ENCODE peak calls at places on chromosome 21, in five cellular contexts. P is lower lobe of right lung, Z is upper lobe of left lung, W is cardiac muscle cell, F is PC-3. D is an unnamed sample. For H3K27me3, the result is how much of the 10 kb centered on the place peaks cover.

GRCh38 chr21:16358784-16359183 is 629.0 kb downstream of the USP25 start:
- DNase-seq in P (no peak), Z (no peak), W (no peak), F (no peak), D (no peak)

GRCh38 chr21:39537571-39537970 is 75.2 kb upstream of the B3GALT5 start:
- DNase-seq in P (no peak), Z (no peak), W (no peak), F (no peak), D (no peak)

GRCh38 chr21:37712204-37712934 is 203.9 kb downstream of the KCNJ6 start:
- DNase-seq in P (peak), Z (peak), W (peak), F (peak), D (peak)

GRCh38 chr21:36917487-36918158 is 48.8 kb downstream of the HLCS start:
- DNase-seq in P (no peak), Z (no peak), W (peak), F (peak), D (peak)

GRCh38 chr21:39314155-39315027 is 959 bp upstream of the BRWD1 start:
- DNase-seq in P (peak), Z (peak), W (peak), F (peak), D (peak)

GRCh38 chr21:34116569-34116968 is 43.2 kb downstream of the MRPS6 start:
- DNase-seq in P (no peak), Z (no peak), W (no peak), F (no peak), D (no peak)

GRCh38 chr21:38938343-38938742 is 132.6 kb downstream of the ETS2 start:
- DNase-seq in P (no peak), Z (no peak), W (peak), F (no peak), D (no peak)

GRCh38 chr21:21730524-21730923 is 732.3 kb downstream of the NCAM2 start:
- DNase-seq in P (no peak), Z (no peak), W (peak), F (no peak), D (no peak)

GRCh38 chr21:26961704-26962103 is 5.2 kb downstream of the ADAMTS5 start:
- DNase-seq in P (no peak), Z (no peak), W (no peak), F (peak), D (no peak)

GRCh38 chr21:34345091-34345871 is 18.5 kb upstream of the KCNE2 start:
- DNase-seq in P (no peak), Z (no peak), W (peak), F (no peak), D (no peak)

GRCh38 chr21:34340062-34340461 is 23.7 kb upstream of the KCNE2 start:
- DNase-seq in P (no peak), Z (no peak), W (no peak), F (no peak), D (no peak)

GRCh38 chr21:15066231-15066577 is 1.4 kb upstream of the NRIP1 start:
- DNase-seq in P (no peak), Z (no peak), W (no peak), F (peak), D (no peak)

GRCh38 chr21:38355992-38356781 is 99.4 kb downstream of the KCNJ15 start:
- DNase-seq in P (peak), Z (peak), W (peak), F (peak), D (peak)

GRCh38 chr21:28100366-28100765 is 892.3 kb downstream of the LTN1 start:
- DNase-seq in P (no peak), Z (no peak), W (no peak), F (no peak), D (no peak)

GRCh38 chr21:34567574-34567973 is 47.3 kb downstream of the RCAN1 start:
- DNase-seq in P (no peak), Z (peak), W (no peak), F (no peak), D (no peak)

GRCh38 chr21:29386803-29387202 is 88.1 kb downstream of the BACH1 start:
- DNase-seq in P (no peak), Z (no peak), W (no peak), F (peak), D (no peak)

GRCh38 chr21:14768042-14768441 is 221.9 kb upstream of the SAMSN1 start:
- DNase-seq in P (no peak), Z (no peak), W (no peak), F (peak), D (no peak)

GRCh38 chr21:37082375-37082774 is 9.3 kb downstream of the TTC3 start:
- DNase-seq in P (no peak), Z (no peak), W (no peak), F (no peak), D (no peak)

GRCh38 chr21:19999369-20000272 is 998.6 kb upstream of the NCAM2 start:
- DNase-seq in P (no peak), Z (no peak), W (no peak), F (no peak), D (no peak)

GRCh38 chr21:38925923-38926322 is 120.2 kb downstream of the ETS2 start:
- DNase-seq in P (no peak), Z (peak), W (peak), F (peak), D (no peak)

GRCh38 chr21:40846566-40847411 is at the start of gene DSCAM:
- DNase-seq in P (no peak), Z (no peak), W (no peak), F (no peak), D (no peak)

GRCh38 chr21:19244502-19245187 is 841.1 kb upstream of the TMPRSS15 start:
- DNase-seq in P (no peak), Z (no peak), W (no peak), F (no peak), D (peak)

GRCh38 chr21:46078322-46078981 is 19.5 kb upstream of the COL6A2 start:
- DNase-seq in P (peak), Z (peak), W (no peak), F (no peak), D (no peak)

GRCh38 chr21:36783612-36784383 is 84.9 kb downstream of the SIM2 start:
- DNase-seq in P (no peak), Z (peak), W (peak), F (peak), D (no peak)

GRCh38 chr21:29193907-29194306 is 63.5 kb downstream of the MAP3K7CL start:
- DNase-seq in P (no peak), Z (no peak), W (no peak), F (peak), D (no peak)

GRCh38 chr21:16530656-16531055 is 800.9 kb downstream of the USP25 start:
- DNase-seq in P (no peak), Z (no peak), W (peak), F (no peak), D (no peak)

GRCh38 chr21:31660134-31660565 is 657 bp downstream of the SOD1 start:
- DNase-seq in P (no peak), Z (no peak), W (peak), F (peak), D (peak)
- H3K27ac ChIP-seq in P (peak), Z (peak), W (peak), F (no peak), D (peak)

GRCh38 chr21:44918107-44918470 is 2.6 kb downstream of the ITGB2 start:
- DNase-seq in P (peak), Z (no peak), W (no peak), F (no peak), D (no peak)
- H3K27me3 ChIP-seq in P (under half), Z (under half), W (under half), F (under half), D (under half)

DNA sequence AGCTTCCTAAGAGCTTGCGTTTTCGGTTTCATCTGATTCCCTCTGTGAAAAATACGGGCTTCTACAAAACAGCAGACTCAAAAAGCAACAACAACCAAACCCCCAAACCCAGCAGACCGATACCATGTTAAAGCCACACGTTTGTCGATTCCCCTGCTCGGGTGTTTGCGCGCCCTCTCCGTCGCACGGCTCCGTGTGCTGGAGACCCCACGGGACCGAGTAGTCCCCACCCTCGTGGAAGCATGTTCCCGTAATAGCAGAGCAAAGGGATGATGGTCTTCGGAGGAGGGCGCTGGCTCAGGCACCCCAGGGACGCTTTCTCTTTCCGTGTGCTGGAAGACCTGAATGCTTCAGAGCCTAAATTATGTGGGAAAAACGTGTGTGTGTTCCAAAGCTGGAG is 42.7 kb downstream of the AGPAT3 start:
- DNase-seq in P (no peak), Z (no peak), W (no peak), F (no peak), D (no peak)
- H3K4me3 ChIP-seq in P (no peak), Z (no peak), W (no peak), F (no peak), D (no peak)

GRCh38 chr21:23014021-23014420 is 2015.8 kb downstream of the NCAM2 start:
- DNase-seq in P (no peak), Z (no peak), W (no peak), F (no peak), D (no peak)
- H3K27ac ChIP-seq in P (no peak), Z (no peak), W (no peak), F (no peak), D (no peak)

GRCh38 chr21:44648557-44649311 is 2.5 kb downstream of the KRTAP10-11 start:
- DNase-seq in P (no peak), Z (no peak), W (no peak), F (no peak), D (no peak)

GRCh38 chr21:44650973-44651675 is 3.3 kb downstream of the KRTAP12-4 start:
- DNase-seq in P (no peak), Z (no peak), W (no peak), F (no peak), D (no peak)

GRCh38 chr21:44650265-44650972 is 4.0 kb downstream of the KRTAP12-4 start:
- DNase-seq in P (no peak), Z (no peak), W (no peak), F (no peak), D (no peak)

GRCh38 chr21:44647222-44647552 is 973 bp downstream of the KRTAP10-11 start:
- DNase-seq in P (no peak), Z (no peak), W (no peak), F (no peak), D (no peak)

DNA sequence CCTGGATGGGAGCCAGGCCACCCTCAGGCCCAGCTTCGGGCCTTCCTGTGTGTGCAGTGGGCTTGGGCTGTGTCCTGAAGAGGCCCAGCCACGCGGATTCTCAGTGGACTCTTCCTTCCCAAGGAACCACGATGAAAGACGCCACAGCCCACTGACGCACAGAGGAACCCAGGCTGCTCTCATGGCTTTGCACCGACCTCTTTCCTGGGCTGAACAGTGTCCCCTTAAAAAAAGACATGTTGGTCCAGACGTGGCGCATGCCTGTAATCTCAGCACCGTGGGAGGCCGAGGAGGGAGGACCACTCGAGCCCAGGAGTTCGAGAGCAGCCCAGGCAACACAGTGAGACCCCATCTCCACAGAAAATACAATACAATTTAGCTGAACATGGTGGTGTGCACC is 3.5 kb downstream of the KRTAP10-11 start:
- DNase-seq in P (no peak), Z (no peak), W (no peak), F (no peak), D (no peak)
- H3K27me3 ChIP-seq in P (under half), Z (under half), W (under half), F (under half), D (under half)

GRCh38 chr21:17789085-17789484 is 30.1 kb downstream of the C21orf91 start:
- DNase-seq in P (no peak), Z (no peak), W (no peak), F (no peak), D (no peak)
- H3K4me3 ChIP-seq in P (no peak), Z (no peak), W (no peak), F (no peak), D (no peak)

GRCh38 chr21:42148097-42148496 is 70.8 kb upstream of the ABCG1 start:
- DNase-seq in P (no peak), Z (no peak), W (no peak), F (no peak), D (no peak)

GRCh38 chr21:42145569-42146250 is 73.2 kb upstream of the ABCG1 start:
- DNase-seq in P (peak), Z (peak), W (peak), F (peak), D (peak)

GRCh38 chr21:42146251-42146805 is 72.6 kb upstream of the ABCG1 start:
- DNase-seq in P (no peak), Z (no peak), W (no peak), F (no peak), D (no peak)

GRCh38 chr21:42147386-42148020 is 71.4 kb upstream of the ABCG1 start:
- DNase-seq in P (no peak), Z (no peak), W (no peak), F (no peak), D (peak)

GRCh38 chr21:42146821-42147220 is 72.1 kb upstream of the ABCG1 start:
- DNase-seq in P (peak), Z (no peak), W (no peak), F (no peak), D (no peak)
- H3K27ac ChIP-seq in P (no peak), Z (no peak), W (no peak), F (no peak), D (no peak)

DNA sequence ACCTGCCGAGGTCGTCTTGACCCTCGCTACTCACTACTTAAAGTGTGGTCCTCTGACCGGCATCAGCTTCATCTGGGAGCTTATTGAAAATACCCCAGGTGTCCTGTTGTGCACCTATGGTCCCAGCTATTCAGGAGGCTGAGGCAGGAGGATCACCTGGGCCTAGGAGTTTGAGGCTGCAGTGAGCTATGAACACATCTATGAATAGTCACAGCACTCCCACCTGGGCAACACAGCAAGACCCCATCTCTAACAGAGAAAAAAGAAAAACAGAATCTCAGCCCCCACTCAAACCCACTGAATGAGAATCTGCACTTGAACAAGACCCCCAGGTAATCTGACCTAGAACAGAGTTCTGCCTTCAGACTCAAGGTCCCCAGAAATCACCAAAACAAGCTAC is 8.7 kb upstream of the OLIG1 start:
- DNase-seq in P (no peak), Z (no peak), W (no peak), F (no peak), D (no peak)
- H3K27me3 ChIP-seq in P (under half), Z (under half), W (half or more), F (half or more), D (under half)

GRCh38 chr21:43938751-43939442 is 73.2 kb upstream of the TRAPPC10 start:
- DNase-seq in P (peak), Z (peak), W (peak), F (peak), D (peak)
- H3K4me3 ChIP-seq in P (peak), Z (peak), W (no peak), F (peak), D (no peak)

DNA sequence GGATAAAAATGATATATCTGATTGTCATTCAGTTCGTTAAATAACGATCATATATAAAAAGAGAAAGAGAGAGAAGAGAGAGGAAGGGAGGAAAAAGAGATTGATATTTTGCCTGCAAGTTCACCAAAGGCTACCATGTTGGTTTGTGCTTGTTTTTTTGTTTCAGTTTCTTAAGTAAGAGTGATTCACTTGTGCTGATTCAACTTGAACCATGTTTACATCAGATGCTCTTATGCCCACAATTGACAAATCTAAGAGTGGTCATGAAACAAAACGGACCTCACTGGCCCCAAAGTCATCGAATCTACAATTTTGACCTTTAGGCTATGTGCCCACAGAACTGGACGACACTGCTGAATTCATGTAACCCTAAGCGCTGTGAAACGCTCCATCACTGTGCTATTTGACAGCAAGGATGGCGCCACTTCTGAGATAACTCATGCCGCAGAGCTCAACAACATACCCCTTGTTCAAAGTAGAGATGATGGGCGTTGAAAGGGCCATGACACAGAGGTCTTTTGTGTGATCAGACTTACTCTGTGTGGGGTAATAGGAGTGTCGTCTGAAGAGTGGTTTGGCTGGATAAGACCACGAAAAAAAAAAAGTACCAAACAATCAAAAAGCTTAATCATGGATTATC is 481.4 kb downstream of the SETD4 start:
- DNase-seq in P (no peak), Z (no peak), W (peak), F (no peak), D (no peak)
- H3K27ac ChIP-seq in P (no peak), Z (no peak), W (no peak), F (no peak), D (no peak)

D was measured in pancreas.